ENCODE peak calls at places on chromosomes 2 and 18, in nine cellular contexts. G, X, Y, R, W, E, H, V and I are unnamed samples.

GRCh38 chr2:197461073-197461472 is 7.7 kb downstream of the COQ10B start:
- DNase-seq in G (peak; percentile 64), E (peak; percentile 12), Y (no peak), V (no peak), H (no peak), W (no peak), X (no peak), R (no peak), I (peak; percentile 60)

GRCh38 chr2:111135910-111136297 is 15.2 kb downstream of the BCL2L11 start:
- DNase-seq in G (peak; percentile 89), R (peak; percentile 90), X (no peak), E (no peak), Y (no peak), W (peak; percentile 52), H (no peak), V (no peak), I (peak; percentile 88)

GRCh38 chr2:176729706-176730569 is 460.7 kb downstream of the MTX2 start:
- DNase-seq in X (no peak), W (no peak), G (peak; percentile 91), R (peak; percentile 81), H (no peak), E (peak; percentile 83), V (peak; percentile 21), Y (no peak), I (peak; percentile 41)

GRCh38 chr18:60174832-60175231 is 197.7 kb downstream of the MC4R start:
- DNase-seq in Y (no peak), R (no peak), E (no peak), H (no peak), V (no peak), W (no peak), X (no peak), G (no peak), I (no peak)

GRCh38 chr2:220188031-220188430 is 560.6 kb downstream of the SLC4A3 start:
- DNase-seq in V (no peak), H (no peak), E (peak; percentile 61), G (peak; percentile 82), R (peak; percentile 82), X (peak; percentile 31), Y (no peak), W (no peak), I (peak; percentile 68)

GRCh38 chr2:100893753-100894530 is 74.0 kb downstream of the NPAS2 start:
- DNase-seq in X (no peak), W (no peak), G (no peak), V (no peak), H (no peak), Y (no peak), E (no peak), R (no peak), I (no peak)

GRCh38 chr2:160042054-160042453 is 20.4 kb downstream of the PLA2R1 start:
- DNase-seq in V (no peak), H (no peak), X (no peak), Y (no peak), G (no peak), W (no peak), E (no peak), R (no peak), I (no peak)

GRCh38 chr2:166900700-166901099 is 12.4 kb downstream of the XIRP2 start:
- DNase-seq in R (peak; percentile 27), Y (no peak), G (peak; percentile 46), W (no peak), E (no peak), V (no peak), X (no peak), H (no peak), I (peak; percentile 22)

GRCh38 chr2:71181316-71181715 is 45.6 kb downstream of the PAIP2B start:
- DNase-seq in H (no peak), Y (no peak), R (no peak), X (no peak), G (no peak), V (no peak), W (no peak), E (no peak), I (no peak)

DNA sequence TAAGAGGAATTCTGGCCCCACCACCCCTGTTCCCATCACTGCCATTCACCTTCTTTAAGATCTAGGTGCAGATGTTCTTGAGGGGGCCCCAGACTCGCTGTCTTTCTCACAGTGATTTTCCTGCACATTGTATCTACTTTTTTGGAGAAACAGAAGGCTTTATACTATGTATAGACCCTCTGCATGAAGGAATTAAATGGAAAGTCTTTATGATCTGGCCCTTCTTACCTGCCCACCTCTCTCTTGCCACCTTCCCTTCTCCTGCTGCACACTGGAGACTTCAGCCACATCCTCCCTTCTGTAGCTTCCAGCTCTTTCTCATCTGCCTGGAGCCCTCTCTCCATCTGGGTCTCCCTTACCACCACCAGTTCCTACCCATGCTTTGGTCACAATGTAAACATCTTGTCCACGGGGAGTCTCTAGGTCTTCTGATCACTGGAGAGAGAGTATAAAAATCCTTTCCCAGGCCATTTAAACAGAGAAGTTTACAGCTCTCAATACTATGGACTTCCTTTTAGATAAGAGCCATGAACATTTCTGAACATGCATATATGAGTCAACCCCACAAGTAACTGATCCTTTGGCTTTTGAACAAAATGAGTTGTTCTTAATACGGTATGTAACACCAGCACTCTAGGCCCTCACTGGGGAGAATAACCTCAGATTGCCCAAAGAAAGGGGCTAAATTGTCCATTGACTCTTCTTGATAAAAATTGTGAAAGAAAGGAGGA is 5.7 kb downstream of the ARHGAP25 start:
- DNase-seq in G (no peak), X (peak; percentile 15), Y (no peak), R (peak; percentile 16), V (no peak), E (no peak), W (no peak), H (no peak), I (peak; percentile 21)
- H3K4me3 ChIP-seq in G (no peak overlapping the region), X (no peak overlapping the region), Y (no peak overlapping the region), R (no peak overlapping the region), V (no peak overlapping the region), E (no peak overlapping the region), W (no peak overlapping the region), H (no peak overlapping the region), I (no peak overlapping the region)

GRCh38 chr2:231720971-231721640 is 12.8 kb downstream of the PTMA start:
- DNase-seq in E (no peak), Y (peak; percentile 33), V (no peak), G (no peak), H (no peak), W (no peak), R (no peak), X (no peak), I (no peak)
- TF ChIP-seq CTCF in E (no peak), Y (no peak), V (no peak), G (no peak), H (no peak), W (no peak), R (no peak), X (no peak), I (no peak)

GRCh38 chr2:63842149-63843061 is 709 bp downstream of the UGP2 start:
- DNase-seq in G (peak; percentile 81), Y (peak; percentile 80), V (peak; percentile 26), X (peak; percentile 74), R (peak; percentile 69), H (peak; percentile 29), E (peak; percentile 75), W (no peak), I (peak; percentile 81)

GRCh38 chr2:63840081-63840784 is 1.5 kb upstream of the UGP2 start:
- DNase-seq in X (peak; percentile 39), G (no peak), H (peak; percentile 28), V (no peak), R (peak; percentile 25), E (no peak), Y (no peak), W (no peak), I (no peak)

GRCh38 chr2:63841254-63842022 is at the start of gene UGP2:
- DNase-seq in E (peak; percentile 97), V (peak; percentile 83), H (peak; percentile 89), X (peak; percentile 95), W (peak; percentile 94), R (peak; percentile 96), Y (peak; percentile 96), G (peak; percentile 95), I (peak; percentile 90)

GRCh38 chr2:63843093-63843492 is 1.4 kb downstream of the UGP2 start:
- DNase-seq in V (no peak), H (no peak), W (no peak), G (no peak), X (no peak), E (no peak), R (no peak), Y (no peak), I (no peak)

DNA sequence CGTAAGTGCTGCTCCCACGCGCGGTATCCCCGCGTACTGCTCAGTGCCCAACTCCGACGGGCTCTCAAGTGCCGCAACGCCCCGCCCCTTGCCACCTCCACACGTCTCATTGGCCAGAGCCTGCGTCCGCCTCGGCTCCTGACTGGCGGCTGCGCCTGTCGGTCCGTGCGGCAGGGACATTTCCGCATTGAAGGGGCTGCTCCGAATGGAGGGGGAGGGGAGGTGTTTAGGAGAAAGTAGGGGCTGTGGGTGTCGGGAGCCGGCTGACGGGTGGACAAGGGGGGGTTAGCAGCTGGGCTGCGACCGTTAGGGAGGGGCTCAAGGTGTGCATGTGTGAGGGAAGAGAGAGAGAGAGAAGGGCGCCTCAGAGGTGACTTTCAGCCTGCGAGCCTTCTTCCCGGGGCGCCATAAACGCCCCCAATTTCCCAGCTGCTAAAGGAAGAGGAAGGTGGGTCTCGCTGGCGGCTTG is 877 bp upstream of the UGP2 start:
- DNase-seq in E (peak; percentile 98), G (peak; percentile 97), Y (peak; percentile 99), X (peak; percentile 99), R (peak; percentile 98), V (peak; percentile 99), W (peak; percentile 99), H (peak; percentile 99), I (peak; percentile 96)
- H3K4me3 ChIP-seq in E (peak overlapping the region; percentile 84), G (peak overlapping the region; percentile 94), Y (peak overlapping the region; percentile 95), X (peak overlapping the region; percentile 81), R (peak overlapping the region; percentile 85), V (peak overlapping the region; percentile 68), W (peak overlapping the region; percentile 91), H (peak overlapping the region; percentile 62), I (peak overlapping the region; percentile 82)

DNA sequence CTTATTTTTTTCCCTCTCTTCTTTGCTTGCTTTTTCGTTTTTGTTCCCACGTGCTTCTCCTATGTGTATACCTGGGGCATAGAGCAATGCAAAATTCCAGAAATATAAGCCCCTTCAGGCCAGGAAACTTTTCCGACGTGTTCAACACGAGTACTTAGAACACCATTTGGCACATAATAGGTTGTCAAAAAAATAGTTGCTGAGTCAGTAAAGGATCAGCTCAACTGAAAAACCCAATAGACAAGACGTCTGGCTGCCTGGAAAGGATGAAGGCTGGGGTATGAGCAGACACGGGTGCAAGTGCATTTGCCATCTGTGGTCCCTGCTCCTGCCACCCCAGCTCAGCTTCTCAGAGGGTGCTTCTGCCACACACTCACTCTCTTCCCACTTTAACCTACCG is 823.0 kb upstream of the SOX11 start:
- DNase-seq in E (no peak), W (no peak), Y (no peak), H (no peak), V (no peak), R (no peak), G (no peak), X (no peak), I (no peak)
- TF ChIP-seq CTCF in E (no peak), W (no peak), Y (no peak), H (no peak), V (no peak), R (no peak), G (no peak), X (no peak), I (no peak)